ENCODE peak calls at places on chromosome 22, in four cellular contexts. E, O, N and H are unnamed samples.

GRCh38 chr22:37940698-37941376 is 12.6 kb downstream of the C22orf23 start:
- DNase-seq in O (no peak), N (peak; percentile 3), E (peak; percentile 14), H (no peak)

GRCh38 chr22:47228767-47229166 is 466.3 kb downstream of the TBC1D22A start:
- DNase-seq in O (no peak), N (no peak), E (no peak), H (no peak)

GRCh38 chr22:46134111-46134705 is 16.1 kb upstream of the PPARA start:
- DNase-seq in E (no peak), N (no peak), O (no peak), H (no peak)

GRCh38 chr22:41171996-41172395 is 33.1 kb upstream of the L3MBTL2 start:
- DNase-seq in N (no peak), O (no peak), E (no peak), H (no peak)

GRCh38 chr22:44393066-44393465 is 80.3 kb upstream of the SHISAL1 start:
- DNase-seq in N (no peak), O (no peak), E (no peak), H (no peak)

GRCh38 chr22:44823806-44824205 is 71.4 kb downstream of the ARHGAP8 start:
- DNase-seq in E (no peak), O (no peak), N (no peak), H (no peak)

GRCh38 chr22:44392446-44392921 is 79.7 kb upstream of the SHISAL1 start:
- DNase-seq in N (no peak), O (no peak), E (no peak), H (no peak)

GRCh38 chr22:17267661-17268330 is 48.6 kb upstream of the ADA2 start:
- DNase-seq in N (peak; percentile 40), O (no peak), E (no peak), H (no peak)

GRCh38 chr22:36781656-36782627 is 6.0 kb upstream of the IFT27 start:
- DNase-seq in O (peak; percentile 75), E (peak; percentile 87), N (peak; percentile 86), H (no peak)

GRCh38 chr22:21641795-21642583 is at the start of gene SDF2L1:
- DNase-seq in E (peak; percentile 99), N (peak; percentile 99), O (peak; percentile 94), H (peak; percentile 91)
- TF ChIP-seq CTCF in E (no peak), N (peak; percentile 7), O (no peak), H (peak; percentile 21)

GRCh38 chr22:26624788-26625187 is 3.0 kb downstream of the CRYBA4 start:
- DNase-seq in O (no peak), N (no peak), E (no peak), H (no peak)
- H3K4me3 ChIP-seq in O (no peak overlapping the region), N (no peak overlapping the region), E (no peak overlapping the region), H (no peak overlapping the region)

GRCh38 chr22:31911565-31912401 is 32.6 kb upstream of the YWHAH start:
- DNase-seq in N (peak; percentile 68), O (no peak), E (no peak), H (no peak)
- TF ChIP-seq CTCF in N (no peak), O (no peak), E (no peak), H (no peak)

DNA sequence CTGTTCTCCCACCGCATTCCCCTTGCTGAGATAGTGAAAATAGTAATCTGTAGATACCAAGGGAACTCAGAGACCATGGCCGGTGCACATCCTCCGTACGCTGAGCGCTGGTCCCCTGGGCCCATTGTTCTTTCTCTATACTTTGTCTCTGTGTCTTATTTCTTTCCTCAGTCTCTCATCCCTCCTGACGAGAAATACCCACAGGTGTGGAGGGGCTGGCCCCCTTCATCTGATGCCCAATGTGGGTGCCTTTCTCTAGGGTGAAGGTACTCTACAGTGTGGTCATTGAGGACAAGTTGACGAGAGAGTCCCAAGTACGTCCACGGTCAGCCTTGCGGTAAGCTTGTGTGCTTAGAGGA is 41.6 kb downstream of the IGLL1 start:
- DNase-seq in O (no peak), N (no peak), E (peak; percentile 36), H (no peak)
- H3K4me3 ChIP-seq in O (no peak overlapping the region), N (peak overlapping the region; percentile 16), E (no peak overlapping the region), H (no peak overlapping the region)

GRCh38 chr22:35685731-35686130 is 31.9 kb upstream of the APOL5 start:
- DNase-seq in E (peak; percentile 10), O (no peak), N (no peak), H (no peak)

GRCh38 chr22:35684270-35684700 is 33.4 kb upstream of the APOL5 start:
- DNase-seq in E (peak; percentile 79), N (peak; percentile 18), O (no peak), H (no peak)

GRCh38 chr22:35681454-35682050 is 33.3 kb downstream of the APOL6 start:
- DNase-seq in E (no peak), N (no peak), O (no peak), H (no peak)

GRCh38 chr22:35684732-35685131 is 32.9 kb upstream of the APOL5 start:
- DNase-seq in N (no peak), O (no peak), E (no peak), H (no peak)

GRCh38 chr22:35683560-35683959 is 34.1 kb upstream of the APOL5 start:
- DNase-seq in O (no peak), N (no peak), E (no peak), H (no peak)
- TF ChIP-seq CTCF in O (no peak), N (no peak), E (no peak), H (no peak)

GRCh38 chr22:32354360-32355351 is 3.0 kb upstream of the RFPL3 start:
- DNase-seq in N (no peak), O (no peak), E (peak; percentile 31), H (no peak)
- H3K4me3 ChIP-seq in N (no peak overlapping the region), O (no peak overlapping the region), E (no peak overlapping the region), H (no peak overlapping the region)

DNA sequence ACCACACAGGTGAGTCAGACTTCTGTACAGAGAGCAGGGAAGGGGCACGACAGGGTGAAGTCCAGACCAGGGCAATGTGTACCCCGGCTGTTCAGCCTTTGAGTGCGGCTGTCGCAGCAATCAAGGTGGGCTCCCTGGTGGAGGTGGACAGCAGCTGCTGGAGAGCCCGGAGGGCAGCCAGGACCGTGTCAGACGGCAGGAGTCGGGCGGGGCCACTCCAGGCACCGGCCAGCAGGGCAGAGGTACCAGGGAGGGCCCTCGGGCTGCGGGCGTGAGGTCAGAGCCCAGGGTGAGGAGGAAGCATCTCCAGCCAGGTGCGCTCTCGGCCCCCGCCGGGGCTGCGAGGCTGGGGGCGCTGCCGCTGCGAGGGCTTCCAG is 802 bp upstream of the PIM3 start:
- DNase-seq in E (peak; percentile 30), N (no peak), O (no peak), H (no peak)
- TF ChIP-seq CTCF in E (no peak), N (no peak), O (no peak), H (no peak)